ENCODE peak calls at places on chromosomes 7 and 10, in nine cellular contexts. X is caudate nucleus; S is activated naive CD4-positive, alpha-beta T cell; L is GM13977; M is CD4-positive, alpha-beta memory T cell; R is anterior cingulate cortex; J is PC-3; C is SK-N-SH; W is left ventricle myocardium inferior. B is an unnamed sample.
A peak's percentile ranks its signal among the peaks of the same experiment; 100 is the strongest.

GRCh38 chr10:5402798-5403197 is 1.8 kb downstream of the TUBAL3 start:
- DNase-seq in M (no peak), J (no peak), C (no peak), S (no peak), X (no peak), L (no peak), W (no peak), R (no peak), B (no peak)

GRCh38 chr7:27168265-27168947 is 3.1 kb upstream of the HOXA9 start:
- DNase-seq in C (peak; percentile 55), L (no peak), S (no peak), J (peak; percentile 59), M (peak; percentile 31), W (peak; percentile 7), X (no peak), R (no peak), B (no peak)

GRCh38 chr7:117937726-117938483 is 64.7 kb upstream of the CTTNBP2 start:
- DNase-seq in S (no peak), M (no peak), C (no peak), J (peak; percentile 28), X (no peak), L (no peak), W (no peak), R (no peak), B (no peak)

GRCh38 chr10:70926215-70927000 is 38.0 kb upstream of the PCBD1 start:
- DNase-seq in W (peak; percentile 45), M (no peak), R (peak; percentile 9), L (no peak), S (no peak), X (no peak), J (no peak), C (peak; percentile 52), B (no peak)

GRCh38 chr10:75406158-75407065 is 4.8 kb upstream of the ZNF503 start:
- DNase-seq in L (no peak), M (no peak), X (no peak), S (no peak), J (no peak), C (no peak), W (no peak), R (no peak), B (no peak)

GRCh38 chr10:31099101-31099500 is 67.4 kb upstream of the ZNF438 start:
- DNase-seq in R (no peak), C (no peak), X (no peak), W (no peak), S (no peak), J (no peak), L (no peak), M (no peak), B (no peak)

GRCh38 chr10:34661580-34661979 is 153.5 kb downstream of the PARD3 start:
- DNase-seq in J (no peak), R (no peak), L (no peak), X (no peak), S (no peak), M (no peak), W (no peak), C (no peak), B (no peak)

GRCh38 chr7:7705316-7705715 is 13.1 kb downstream of the RPA3 start:
- DNase-seq in S (no peak), L (no peak), M (no peak), W (no peak), C (no peak), X (no peak), R (no peak), J (no peak), B (no peak)

GRCh38 chr10:66639351-66639750 is 286.5 kb upstream of the LRRTM3 start:
- DNase-seq in M (no peak), X (no peak), R (no peak), L (no peak), J (peak; percentile 69), W (no peak), S (no peak), C (no peak), B (no peak)

GRCh38 chr10:15759265-15759664 is 39.5 kb upstream of the ITGA8 start:
- DNase-seq in C (no peak), S (no peak), R (no peak), W (no peak), J (no peak), L (no peak), M (no peak), X (no peak), B (no peak)

GRCh38 chr7:129853661-129854268 is 99.0 kb downstream of the UBE2H start:
- DNase-seq in R (no peak), M (no peak), X (no peak), W (no peak), S (no peak), C (no peak), L (no peak), J (peak; percentile 75), B (no peak)

GRCh38 chr10:124648738-124649137 is 95.4 kb downstream of the FAM53B start:
- DNase-seq in W (peak; percentile 74), X (no peak), L (peak; percentile 61), M (peak; percentile 66), R (peak; percentile 81), C (peak; percentile 94), S (peak; percentile 15), J (no peak), B (peak; percentile 44)

GRCh38 chr10:132667613-132668394 is 118.1 kb downstream of the NKX6-2 start:
- DNase-seq in L (no peak), W (no peak), M (no peak), C (no peak), S (no peak), R (no peak), J (peak; percentile 57), X (no peak), B (no peak)

GRCh38 chr10:79381804-79382221 is 34.5 kb downstream of the PPIF start:
- DNase-seq in W (peak; percentile 64), X (no peak), R (peak; percentile 74), C (no peak), J (no peak), L (no peak), S (no peak), M (no peak), B (no peak)

GRCh38 chr10:13890617-13891541 is 304.1 kb downstream of the PRPF18 start:
- DNase-seq in R (no peak), C (peak; percentile 69), W (no peak), L (peak; percentile 34), M (no peak), S (no peak), J (no peak), X (no peak), B (no peak)

GRCh38 chr7:28904539-28905143 is 53.5 kb downstream of the TRIL start:
- DNase-seq in M (no peak), S (no peak), X (no peak), J (no peak), L (no peak), C (peak; percentile 41), W (no peak), R (no peak), B (no peak)

GRCh38 chr10:97499561-97500296 is 1.0 kb downstream of the UBTD1 start:
- DNase-seq in C (peak; percentile 39), S (no peak), R (peak; percentile 46), L (no peak), J (peak; percentile 31), X (no peak), M (no peak), W (peak; percentile 82), B (no peak)

GRCh38 chr10:110398419-110399162 is 93.9 kb upstream of the SMNDC1 start:
- DNase-seq in C (no peak), L (no peak), J (peak; percentile 96), W (no peak), R (no peak), X (no peak), M (no peak), S (no peak), B (no peak)

GRCh38 chr10:3045471-3046209 is 21.7 kb upstream of the PFKP start:
- DNase-seq in R (peak; percentile 43), C (peak; percentile 67), S (no peak), X (no peak), W (peak; percentile 64), L (no peak), J (peak; percentile 52), M (no peak), B (no peak)

B was measured in mesothelial cell of epicardium.